ENCODE peak calls at places on chromosomes 12 and 14, in seven cellular contexts. J, S, E, R, K, X and Q are unnamed samples.

GRCh38 chr14:101065696-101066694 is 162.5 kb upstream of the RTL1 start:
- DNase-seq in S (peak), J (no peak), X (no peak), R (no peak), K (no peak), E (peak), Q (no peak)

GRCh38 chr12:15152864-15153263 is 68.4 kb downstream of the RERG start:
- DNase-seq in K (peak), X (no peak), J (no peak), S (no peak), R (peak), E (no peak), Q (no peak)

GRCh38 chr12:79402626-79403025 is 288.1 kb downstream of the PAWR start:
- DNase-seq in X (no peak), K (no peak), E (no peak), S (no peak), J (no peak), R (no peak), Q (no peak)

GRCh38 chr14:98208943-98209342 is 1063.1 kb downstream of the BCL11B start:
- DNase-seq in X (no peak), E (no peak), R (no peak), J (no peak), K (no peak), S (no peak), Q (no peak)

GRCh38 chr12:81274619-81275018 is 196.7 kb downstream of the ACSS3 start:
- DNase-seq in S (no peak), E (no peak), R (peak), J (no peak), K (no peak), X (no peak), Q (no peak)

GRCh38 chr12:125403145-125403789 is 338.0 kb downstream of the AACS start:
- DNase-seq in K (no peak), X (peak), E (no peak), R (peak), J (peak), S (no peak), Q (peak)

GRCh38 chr12:113586461-113586860 is 114.8 kb upstream of the LHX5 start:
- DNase-seq in X (no peak), S (no peak), K (no peak), J (no peak), R (no peak), E (no peak), Q (no peak)

GRCh38 chr12:98653866-98654493 is 8.9 kb downstream of the APAF1 start:
- DNase-seq in X (peak), R (peak), J (peak), E (no peak), S (no peak), K (peak), Q (peak)

GRCh38 chr14:68973639-68974038 is 5.5 kb downstream of the ACTN1 start:
- DNase-seq in J (no peak), E (no peak), S (no peak), K (no peak), R (no peak), X (no peak), Q (no peak)

GRCh38 chr12:103495158-103495782 is 498 bp downstream of the C12orf42 start:
- DNase-seq in J (peak), S (no peak), E (peak), X (peak), R (no peak), K (no peak), Q (peak)

GRCh38 chr12:59093090-59093489 is 172.8 kb upstream of the LRIG3 start:
- DNase-seq in R (no peak), X (no peak), K (no peak), J (no peak), S (no peak), E (no peak), Q (no peak)

GRCh38 chr12:13864081-13864673 is 117.2 kb downstream of the GRIN2B start:
- DNase-seq in K (peak), J (peak), S (no peak), E (peak), R (peak), X (peak), Q (peak)

GRCh38 chr12:43113153-43113552 is 438.9 kb downstream of the ADAMTS20 start:
- DNase-seq in K (no peak), S (no peak), R (no peak), J (no peak), X (no peak), E (no peak), Q (no peak)

GRCh38 chr12:12441891-12442461 is 85.1 kb downstream of the BORCS5 start:
- DNase-seq in E (no peak), J (no peak), K (no peak), R (no peak), X (no peak), S (no peak), Q (no peak)

GRCh38 chr14:99241314-99242035 is 30.5 kb downstream of the BCL11B start:
- DNase-seq in S (no peak), R (no peak), K (no peak), E (no peak), J (no peak), X (no peak), Q (no peak)

GRCh38 chr14:51546603-51547258 is 105.0 kb upstream of the FRMD6 start:
- DNase-seq in K (no peak), J (no peak), X (no peak), S (no peak), E (no peak), R (no peak), Q (no peak)

GRCh38 chr14:30180219-30180618 is 252.6 kb upstream of the PRKD1 start:
- DNase-seq in X (no peak), J (no peak), E (no peak), S (no peak), K (no peak), R (no peak), Q (no peak)

GRCh38 chr14:76673261-76673660 is 88.0 kb upstream of the VASH1 start:
- DNase-seq in J (no peak), S (no peak), E (no peak), R (no peak), X (no peak), K (no peak), Q (no peak)

GRCh38 chr12:7493006-7493405 is 10.6 kb downstream of the CD163 start:
- DNase-seq in E (no peak), X (no peak), K (no peak), R (no peak), S (no peak), J (no peak), Q (no peak)

GRCh38 chr14:36981832-36982528 is 190.4 kb downstream of the SLC25A21 start:
- DNase-seq in R (peak), E (no peak), K (peak), S (no peak), X (no peak), J (no peak), Q (no peak)

GRCh38 chr12:54028324-54029201 is at the start of gene HOXC6:
- DNase-seq in X (no peak), S (no peak), E (no peak), K (no peak), R (peak), J (no peak), Q (peak)

GRCh38 chr12:108099085-108099484 is 30.0 kb upstream of the WSCD2 start:
- DNase-seq in J (no peak), X (no peak), E (no peak), R (peak), S (no peak), K (no peak), Q (no peak)

GRCh38 chr12:89353823-89354629 is 1.7 kb upstream of the DUSP6 start:
- DNase-seq in E (peak), S (peak), J (peak), R (peak), X (peak), K (peak), Q (peak)